ENCODE peak calls at places on chromosome 5, in six cellular contexts. W, U, G, C, T and D are unnamed samples.

GRCh38 chr5:105836263-105836662 is 1834.5 kb downstream of the EFNA5 start:
- DNase-seq in G (no peak), T (no peak), C (no peak), U (no peak), W (no peak), D (no peak)

GRCh38 chr5:68554566-68555279 is 339.2 kb downstream of the PIK3R1 start:
- DNase-seq in W (peak), U (no peak), G (peak), C (no peak), T (no peak), D (no peak)

GRCh38 chr5:124546643-124547042 is 199.8 kb downstream of the ZNF608 start:
- DNase-seq in W (no peak), U (peak), C (peak), T (no peak), G (no peak), D (no peak)

GRCh38 chr5:31824886-31825774 is 186.2 kb downstream of the PDZD2 start:
- DNase-seq in C (peak), U (peak), W (peak), T (peak), G (no peak), D (peak)

GRCh38 chr5:10704949-10705621 is 55.9 kb downstream of the DAP start:
- DNase-seq in C (peak), W (no peak), G (no peak), T (no peak), U (no peak), D (no peak)

GRCh38 chr5:168712280-168712924 is 133.2 kb upstream of the PANK3 start:
- DNase-seq in G (no peak), W (no peak), T (no peak), U (no peak), C (peak), D (no peak)

GRCh38 chr5:115494570-115495289 is 49.8 kb downstream of the FEM1C start:
- DNase-seq in G (no peak), C (no peak), U (no peak), T (no peak), W (no peak), D (no peak)

GRCh38 chr5:119269061-119269579 is 86.7 kb upstream of the TNFAIP8 start:
- DNase-seq in C (peak), U (peak), T (peak), W (peak), G (peak), D (peak)

GRCh38 chr5:142298789-142299188 is 26.0 kb downstream of the SPRY4 start:
- DNase-seq in T (no peak), C (no peak), U (no peak), W (no peak), G (no peak), D (no peak)

GRCh38 chr5:150009671-150010387 is 9.3 kb downstream of the HMGXB3 start:
- DNase-seq in T (no peak), G (no peak), C (no peak), W (no peak), U (no peak), D (no peak)

GRCh38 chr5:171629221-171630005 is 156.2 kb upstream of the SMIM23 start:
- DNase-seq in T (no peak), U (no peak), G (no peak), W (no peak), C (peak), D (no peak)

GRCh38 chr5:122089614-122090013 is 11.6 kb upstream of the LOX start:
- DNase-seq in W (no peak), G (no peak), U (no peak), C (peak), T (no peak), D (no peak)

GRCh38 chr5:6291961-6292360 is 86.4 kb downstream of the MED10 start:
- DNase-seq in W (no peak), G (no peak), U (no peak), T (no peak), C (peak), D (no peak)

GRCh38 chr5:72133212-72133990 is 26.1 kb downstream of the MAP1B start:
- DNase-seq in T (no peak), C (peak), W (no peak), G (no peak), U (no peak), D (no peak)

GRCh38 chr5:19240150-19240549 is 747.9 kb downstream of the CDH18 start:
- DNase-seq in T (no peak), W (no peak), U (no peak), G (no peak), C (peak), D (no peak)

GRCh38 chr5:157744055-157745011 is 821 bp downstream of the LSM11 start:
- DNase-seq in G (peak), U (no peak), C (peak), W (no peak), T (peak), D (peak)

GRCh38 chr5:161889971-161890370 is 42.1 kb downstream of the GABRA1 start:
- DNase-seq in U (peak), G (no peak), W (no peak), T (no peak), C (no peak), D (no peak)

GRCh38 chr5:132090107-132090506 is 16.5 kb downstream of the CSF2 start:
- DNase-seq in U (no peak), C (peak), T (no peak), W (no peak), G (no peak), D (no peak)

GRCh38 chr5:58774979-58775378 is 192.1 kb downstream of the RAB3C start:
- DNase-seq in T (no peak), U (no peak), C (no peak), W (no peak), G (no peak), D (no peak)

GRCh38 chr5:141934099-141934844 is 10.6 kb downstream of the DELE1 start:
- DNase-seq in C (no peak), G (peak), T (no peak), U (no peak), W (peak), D (peak)

GRCh38 chr5:177369050-177369912 is 11.6 kb downstream of the RGS14 start:
- DNase-seq in W (no peak), C (peak), U (no peak), T (peak), G (peak), D (no peak)

GRCh38 chr5:179149278-179149677 is 89.1 kb downstream of the ZNF354C start:
- DNase-seq in U (no peak), C (no peak), G (no peak), W (no peak), T (no peak), D (no peak)

GRCh38 chr5:145780961-145781360 is 54.2 kb downstream of the PRELID2 start:
- DNase-seq in W (no peak), T (no peak), G (no peak), C (no peak), U (peak), D (no peak)

GRCh38 chr5:170681013-170681433 is 102.5 kb upstream of the GABRP start:
- DNase-seq in C (peak), T (no peak), U (peak), W (no peak), G (peak), D (peak)

GRCh38 chr5:2721739-2722138 is 29.7 kb downstream of the IRX2 start:
- DNase-seq in C (no peak), G (no peak), U (no peak), T (no peak), W (no peak), D (no peak)

GRCh38 chr5:61933787-61934626 is 372.0 kb upstream of the KIF2A start:
- DNase-seq in G (peak), C (peak), W (peak), T (no peak), U (peak), D (no peak)

GRCh38 chr5:75006821-75007536 is 45.4 kb downstream of the GCNT4 start:
- DNase-seq in G (no peak), T (no peak), W (no peak), C (no peak), U (no peak), D (no peak)

GRCh38 chr5:124527220-124527991 is 219.0 kb downstream of the ZNF608 start:
- DNase-seq in C (peak), U (no peak), W (no peak), G (peak), T (no peak), D (no peak)

GRCh38 chr5:170135796-170136490 is 30.2 kb downstream of the FOXI1 start:
- DNase-seq in G (no peak), T (no peak), U (no peak), C (peak), W (no peak), D (no peak)

GRCh38 chr5:77418601-77419591 is 73.2 kb downstream of the WDR41 start:
- DNase-seq in W (no peak), T (no peak), G (no peak), U (no peak), C (peak), D (no peak)

GRCh38 chr5:172091956-172092732 is 85.7 kb upstream of the FBXW11 start:
- DNase-seq in T (no peak), W (no peak), G (no peak), U (no peak), C (no peak), D (no peak)

GRCh38 chr5:96876292-96876850 is at the start of gene ERAP2:
- DNase-seq in W (no peak), G (peak), T (no peak), U (no peak), C (peak), D (no peak)

GRCh38 chr5:151757233-151758140 is 944 bp downstream of the ATOX1 start:
- DNase-seq in G (no peak), W (no peak), T (peak), U (no peak), C (peak), D (no peak)

GRCh38 chr5:99543841-99544240 is 615.0 kb upstream of the CHD1 start:
- DNase-seq in T (no peak), W (no peak), C (no peak), G (no peak), U (no peak), D (no peak)

GRCh38 chr5:159096555-159097460 is 2.9 kb downstream of the EBF1 start:
- DNase-seq in C (no peak), T (no peak), W (no peak), G (no peak), U (peak), D (no peak)

GRCh38 chr5:159094745-159095144 is 5.0 kb downstream of the EBF1 start:
- DNase-seq in T (peak), W (peak), C (peak), U (no peak), G (no peak), D (no peak)

GRCh38 chr5:159095218-159095617 is 4.5 kb downstream of the EBF1 start:
- DNase-seq in G (no peak), U (no peak), W (no peak), T (no peak), C (no peak), D (no peak)

GRCh38 chr5:159097461-159098284 is 2.0 kb downstream of the EBF1 start:
- DNase-seq in T (no peak), C (no peak), W (no peak), U (peak), G (no peak), D (no peak)

GRCh38 chr5:159095882-159096554 is 3.7 kb downstream of the EBF1 start:
- DNase-seq in G (no peak), C (no peak), W (no peak), T (no peak), U (no peak), D (no peak)
- H3K4me3 ChIP-seq in G (no peak), C (no peak), W (peak), T (no peak), U (no peak), D (no peak)

GRCh38 chr5:42908509-42909488 is 97.1 kb upstream of the SELENOP start:
- DNase-seq in U (peak), W (peak), G (peak), C (peak), T (peak), D (peak)

GRCh38 chr5:42912184-42912766 is 100.6 kb upstream of the SELENOP start:
- DNase-seq in W (no peak), G (no peak), T (peak), U (no peak), C (peak), D (no peak)

GRCh38 chr5:42908086-42908485 is 96.4 kb upstream of the SELENOP start:
- DNase-seq in G (no peak), W (no peak), T (no peak), C (no peak), U (no peak), D (no peak)
- H3K4me3 ChIP-seq in G (no peak), W (peak), T (peak), C (no peak), U (no peak), D (no peak)

GRCh38 chr5:14177651-14178050 is 34.5 kb downstream of the TRIO start:
- DNase-seq in C (no peak), U (no peak), W (no peak), T (no peak), G (no peak), D (no peak)
- H3K4me3 ChIP-seq in C (no peak), U (no peak), W (no peak), T (no peak), G (no peak), D (no peak)

GRCh38 chr5:180799902-180800801 is 2.5 kb downstream of the MGAT1 start:
- DNase-seq in T (no peak), C (peak), U (no peak), G (no peak), W (no peak), D (no peak)
- H3K4me3 ChIP-seq in T (no peak), C (no peak), U (no peak), G (no peak), W (peak), D (no peak)

GRCh38 chr5:8686707-8687106 is 817.8 kb downstream of the MTRR start:
- DNase-seq in W (no peak), C (no peak), G (no peak), T (no peak), U (no peak), D (no peak)
- H3K4me3 ChIP-seq in W (no peak), C (no peak), G (no peak), T (no peak), U (no peak), D (no peak)

DNA sequence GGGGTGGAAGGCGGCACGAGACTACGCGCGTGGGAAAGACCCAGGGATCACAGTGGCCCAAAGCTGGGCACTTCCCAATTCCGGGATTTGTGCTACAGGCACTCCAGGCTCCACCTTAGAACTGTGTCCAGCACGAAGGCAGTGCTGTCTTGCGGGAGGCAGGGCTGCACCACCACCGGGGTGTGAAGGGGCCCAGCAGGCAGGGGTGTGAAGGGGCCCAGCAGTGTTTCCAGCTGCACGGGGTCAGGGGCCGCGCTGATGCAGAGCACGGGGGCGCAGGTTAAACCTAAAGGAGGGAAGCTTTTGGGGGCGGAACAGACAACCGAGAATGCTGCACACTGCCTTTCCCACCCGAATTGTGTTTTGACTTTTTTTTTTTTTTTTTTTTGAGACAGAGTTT is 1.1 kb upstream of the PDCD6 start:
- DNase-seq in C (no peak), W (no peak), G (peak), U (no peak), T (no peak), D (peak)
- H3K4me3 ChIP-seq in C (no peak), W (no peak), G (no peak), U (no peak), T (no peak), D (peak)

GRCh38 chr5:35853652-35854051 is 3.0 kb upstream of the IL7R start:
- DNase-seq in U (no peak), W (no peak), C (no peak), T (peak), G (no peak), D (no peak)

GRCh38 chr5:35852084-35852734 is 4.5 kb upstream of the IL7R start:
- DNase-seq in W (no peak), G (no peak), C (no peak), U (no peak), T (peak), D (no peak)

GRCh38 chr5:35849850-35850249 is 6.8 kb upstream of the IL7R start:
- DNase-seq in U (no peak), G (no peak), T (no peak), W (no peak), C (no peak), D (no peak)

GRCh38 chr5:35854248-35854647 is 2.4 kb upstream of the IL7R start:
- DNase-seq in W (no peak), C (no peak), G (no peak), T (peak), U (no peak), D (no peak)

GRCh38 chr5:35851282-35851681 is 5.4 kb upstream of the IL7R start:
- DNase-seq in G (no peak), W (no peak), T (no peak), U (no peak), C (no peak), D (no peak)
- H3K4me3 ChIP-seq in G (no peak), W (peak), T (no peak), U (no peak), C (no peak), D (no peak)

GRCh38 chr5:91221917-91222316 is 161.2 kb downstream of the ARRDC3 start:
- DNase-seq in T (no peak), U (no peak), G (no peak), W (no peak), C (no peak), D (no peak)
- H3K4me3 ChIP-seq in T (no peak), U (no peak), G (no peak), W (no peak), C (no peak), D (no peak)

GRCh38 chr5:60339691-60340191 is 360.2 kb downstream of the DEPDC1B start:
- DNase-seq in C (no peak), W (no peak), U (no peak), G (no peak), T (no peak), D (no peak)
- H3K4me3 ChIP-seq in C (no peak), W (no peak), U (no peak), G (no peak), T (no peak), D (no peak)